ENCODE peak calls at places on chromosomes 5 and 9, in six cellular contexts. One of them, this sample, is unnamed. For H3K4me1, the result is how much of the 10 kb centered on the place peaks cover.

GRCh38 chr5:10854526-10855277 is 93.7 kb upstream of the DAP start:
- DNase-seq in HAP-1: no peak
- DNase-seq in thyroid gland: peak
- DNase-seq in PC-9: no peak
- DNase-seq in tibial artery: peak
- DNase-seq in adipocyte: no peak
- DNase-seq in this sample: no peak

GRCh38 chr5:149434162-149435014 is 55.3 kb upstream of the IL17B start:
- DNase-seq in adipocyte: peak
- DNase-seq in PC-9: peak
- DNase-seq in thyroid gland: peak
- DNase-seq in HAP-1: peak
- DNase-seq in tibial artery: peak
- DNase-seq in this sample: peak

GRCh38 chr5:174198541-174198940 is 153.0 kb downstream of the NSG2 start:
- DNase-seq in HAP-1: no peak
- DNase-seq in adipocyte: no peak
- DNase-seq in PC-9: no peak
- DNase-seq in tibial artery: no peak
- DNase-seq in thyroid gland: no peak
- DNase-seq in this sample: no peak

GRCh38 chr9:91939953-91940352 is 10.1 kb downstream of the ROR2 start:
- DNase-seq in HAP-1: no peak
- DNase-seq in thyroid gland: no peak
- DNase-seq in tibial artery: no peak
- DNase-seq in PC-9: no peak
- DNase-seq in adipocyte: no peak
- DNase-seq in this sample: no peak

GRCh38 chr9:34139477-34140146 is 13.1 kb upstream of the DCAF12 start:
- DNase-seq in tibial artery: peak
- DNase-seq in PC-9: peak
- DNase-seq in HAP-1: no peak
- DNase-seq in thyroid gland: peak
- DNase-seq in adipocyte: peak
- DNase-seq in this sample: peak

GRCh38 chr9:131320031-131320685 is 30.6 kb downstream of the PLPP7 start:
- DNase-seq in thyroid gland: no peak
- DNase-seq in PC-9: no peak
- DNase-seq in adipocyte: no peak
- DNase-seq in HAP-1: no peak
- DNase-seq in tibial artery: no peak
- DNase-seq in this sample: no peak

GRCh38 chr9:77648458-77649108 is 461 bp upstream of the GNA14 start:
- DNase-seq in adipocyte: peak
- DNase-seq in HAP-1: no peak
- DNase-seq in tibial artery: peak
- DNase-seq in PC-9: peak
- DNase-seq in thyroid gland: peak
- DNase-seq in this sample: peak

GRCh38 chr9:111527347-111527746 is 2.4 kb downstream of the ZNF483 start:
- DNase-seq in HAP-1: no peak
- DNase-seq in adipocyte: no peak
- DNase-seq in thyroid gland: no peak
- DNase-seq in tibial artery: no peak
- DNase-seq in PC-9: no peak
- DNase-seq in this sample: peak

GRCh38 chr9:126009047-126009446 is 261.9 kb downstream of the PBX3 start:
- DNase-seq in thyroid gland: no peak
- DNase-seq in HAP-1: no peak
- DNase-seq in tibial artery: no peak
- DNase-seq in PC-9: no peak
- DNase-seq in adipocyte: no peak
- DNase-seq in this sample: no peak

GRCh38 chr5:90747175-90747574 is 188.6 kb downstream of the ADGRV1 start:
- DNase-seq in adipocyte: no peak
- DNase-seq in PC-9: no peak
- DNase-seq in thyroid gland: no peak
- DNase-seq in tibial artery: no peak
- DNase-seq in HAP-1: no peak
- DNase-seq in this sample: peak

GRCh38 chr9:683509-684021 is 157.9 kb upstream of the DMRT1 start:
- DNase-seq in adipocyte: no peak
- DNase-seq in PC-9: no peak
- DNase-seq in thyroid gland: no peak
- DNase-seq in HAP-1: no peak
- DNase-seq in tibial artery: no peak
- DNase-seq in this sample: no peak

GRCh38 chr9:126705767-126706697 is 92.3 kb downstream of the LMX1B start:
- DNase-seq in PC-9: peak
- DNase-seq in HAP-1: peak
- DNase-seq in tibial artery: peak
- DNase-seq in thyroid gland: peak
- DNase-seq in adipocyte: peak
- DNase-seq in this sample: no peak

GRCh38 chr5:107916731-107917725 is 246.3 kb upstream of the EFNA5 start:
- DNase-seq in thyroid gland: no peak
- DNase-seq in tibial artery: no peak
- DNase-seq in adipocyte: no peak
- DNase-seq in HAP-1: no peak
- DNase-seq in PC-9: no peak
- DNase-seq in this sample: no peak

DNA sequence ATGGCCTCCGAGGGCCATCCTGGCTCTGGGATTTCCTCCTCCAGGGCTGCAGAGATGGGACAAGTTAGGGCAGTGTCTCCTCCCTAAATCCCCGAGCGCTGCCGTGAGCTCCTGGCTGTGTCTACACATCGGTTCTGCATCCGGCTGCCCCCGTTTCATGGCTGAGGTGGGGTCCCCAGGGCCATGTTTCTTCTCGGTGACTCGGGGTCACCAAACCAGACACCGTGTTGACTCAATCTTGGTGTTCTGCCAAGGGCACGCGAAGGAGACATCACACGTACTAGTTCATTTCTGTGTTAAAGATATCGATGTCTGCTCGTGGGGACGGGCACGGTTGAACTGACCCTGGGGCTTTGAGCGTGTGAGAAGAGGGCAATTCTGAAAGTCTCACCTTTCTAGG is 60.7 kb downstream of the COL5A1 start:
- DNase-seq in adipocyte: no peak
- DNase-seq in HAP-1: no peak
- DNase-seq in PC-9: no peak
- DNase-seq in thyroid gland: no peak
- DNase-seq in tibial artery: no peak
- DNase-seq in this sample: no peak
- H3K4me1 ChIP-seq in adipocyte: under half
- H3K4me1 ChIP-seq in HAP-1: under half
- H3K4me1 ChIP-seq in PC-9: under half
- H3K4me1 ChIP-seq in thyroid gland: under half
- H3K4me1 ChIP-seq in tibial artery: under half
- H3K4me1 ChIP-seq in this sample: under half

GRCh38 chr5:36393656-36394438 is 92.1 kb upstream of the RANBP3L start:
- DNase-seq in PC-9: no peak
- DNase-seq in thyroid gland: no peak
- DNase-seq in HAP-1: no peak
- DNase-seq in adipocyte: no peak
- DNase-seq in tibial artery: no peak
- DNase-seq in this sample: no peak

GRCh38 chr5:36395260-36395659 is 93.6 kb upstream of the RANBP3L start:
- DNase-seq in thyroid gland: no peak
- DNase-seq in adipocyte: no peak
- DNase-seq in HAP-1: no peak
- DNase-seq in tibial artery: no peak
- DNase-seq in PC-9: no peak
- DNase-seq in this sample: no peak

GRCh38 chr5:36392818-36393217 is 91.1 kb upstream of the RANBP3L start:
- DNase-seq in HAP-1: no peak
- DNase-seq in PC-9: no peak
- DNase-seq in adipocyte: peak
- DNase-seq in tibial artery: no peak
- DNase-seq in thyroid gland: no peak
- DNase-seq in this sample: peak

GRCh38 chr5:36398137-36398536 is 96.4 kb upstream of the RANBP3L start:
- DNase-seq in adipocyte: peak
- DNase-seq in PC-9: no peak
- DNase-seq in thyroid gland: no peak
- DNase-seq in tibial artery: no peak
- DNase-seq in HAP-1: peak
- DNase-seq in this sample: peak

GRCh38 chr5:36396640-36397039 is 94.9 kb upstream of the RANBP3L start:
- DNase-seq in adipocyte: no peak
- DNase-seq in tibial artery: no peak
- DNase-seq in PC-9: no peak
- DNase-seq in thyroid gland: no peak
- DNase-seq in HAP-1: no peak
- DNase-seq in this sample: peak
- H3K4me1 ChIP-seq in adipocyte: under half
- H3K4me1 ChIP-seq in tibial artery: under half
- H3K4me1 ChIP-seq in PC-9: under half
- H3K4me1 ChIP-seq in thyroid gland: under half
- H3K4me1 ChIP-seq in HAP-1: under half
- H3K4me1 ChIP-seq in this sample: under half

DNA sequence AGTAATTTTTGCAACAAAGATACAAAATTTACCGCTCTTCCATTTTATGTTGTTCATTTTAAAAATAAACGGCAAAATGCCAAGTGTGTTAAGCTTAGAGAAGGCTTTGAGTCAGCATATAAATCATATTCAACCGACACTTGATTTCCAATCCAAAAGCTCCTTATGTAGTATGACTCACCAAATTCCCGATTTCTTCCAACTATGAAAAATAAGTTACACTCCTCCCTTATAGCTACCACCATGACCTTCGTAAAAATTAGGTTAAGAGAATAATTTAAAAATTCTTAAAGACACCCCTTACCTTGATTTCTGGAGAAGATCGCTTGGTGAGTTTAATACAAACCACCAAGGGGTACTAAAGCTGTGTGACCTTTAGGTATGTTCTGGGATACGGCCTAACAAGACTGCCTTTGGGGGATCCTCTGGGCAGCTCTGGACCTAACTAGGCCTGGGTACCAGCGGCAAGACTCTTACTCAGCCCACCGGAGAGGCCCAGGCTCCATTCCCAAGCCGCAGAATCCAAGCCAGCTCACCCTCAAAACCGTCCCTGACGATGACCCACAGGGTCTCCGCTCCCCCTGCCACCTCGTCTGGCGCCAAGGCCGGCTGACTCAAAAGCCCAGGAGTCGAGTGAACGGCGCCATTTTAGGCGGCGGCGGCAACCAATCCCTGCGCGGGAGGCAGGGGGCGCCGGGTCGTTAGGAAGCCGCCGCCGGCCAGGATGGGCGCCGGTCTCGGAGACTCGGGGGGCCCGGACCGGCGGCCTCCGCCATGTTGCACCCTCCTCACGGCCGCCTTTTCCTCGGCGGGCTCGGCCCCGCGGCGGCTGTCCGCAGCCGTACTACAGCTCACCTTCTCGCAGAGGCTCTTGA is 731 bp downstream of the PPP2CA start:
- DNase-seq in HAP-1: peak
- DNase-seq in PC-9: peak
- DNase-seq in thyroid gland: peak
- DNase-seq in tibial artery: peak
- DNase-seq in adipocyte: peak
- DNase-seq in this sample: peak
- H3K4me1 ChIP-seq in HAP-1: under half
- H3K4me1 ChIP-seq in PC-9: under half
- H3K4me1 ChIP-seq in thyroid gland: under half
- H3K4me1 ChIP-seq in tibial artery: half or more
- H3K4me1 ChIP-seq in adipocyte: under half
- H3K4me1 ChIP-seq in this sample: under half

DNA sequence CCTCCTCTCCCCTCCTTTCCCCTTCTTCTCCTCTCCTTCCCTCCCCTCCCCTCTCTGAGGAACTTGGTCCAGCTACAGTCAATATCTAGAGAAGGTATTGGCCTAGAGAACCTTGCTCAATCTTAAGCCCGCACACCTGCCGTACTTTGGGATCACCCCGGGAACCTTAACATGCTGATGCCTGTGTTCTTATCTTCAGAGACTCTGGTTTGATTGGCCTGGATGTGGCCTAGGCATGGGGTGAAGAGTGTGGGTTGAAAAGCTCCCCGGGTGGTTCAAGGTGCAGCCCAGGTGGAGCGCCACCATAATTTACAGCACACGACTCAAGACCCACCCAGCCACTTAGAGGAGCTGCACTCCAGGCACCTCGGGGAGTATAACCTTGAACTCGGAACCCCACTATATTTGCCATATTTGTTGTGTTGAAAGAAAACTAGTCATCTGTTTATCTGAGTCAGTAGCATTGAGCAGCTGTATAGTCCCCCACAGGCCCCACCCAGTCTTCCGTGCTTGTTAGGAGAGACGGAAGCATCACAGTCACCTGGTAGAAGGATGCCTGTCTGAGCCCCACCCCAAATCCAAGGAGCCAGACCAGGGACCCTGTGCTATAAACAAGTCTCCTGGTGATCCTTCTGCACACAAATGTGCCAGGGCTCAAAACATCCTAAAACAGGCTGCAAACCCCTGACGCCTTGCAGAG is 14.4 kb upstream of the PHF19 start:
- DNase-seq in adipocyte: no peak
- DNase-seq in HAP-1: no peak
- DNase-seq in thyroid gland: no peak
- DNase-seq in PC-9: no peak
- DNase-seq in tibial artery: no peak
- DNase-seq in this sample: no peak
- H3K4me1 ChIP-seq in adipocyte: under half
- H3K4me1 ChIP-seq in HAP-1: under half
- H3K4me1 ChIP-seq in thyroid gland: under half
- H3K4me1 ChIP-seq in PC-9: under half
- H3K4me1 ChIP-seq in tibial artery: under half
- H3K4me1 ChIP-seq in this sample: under half

GRCh38 chr9:115922441-115922840 is 231.2 kb upstream of the PAPPA start:
- DNase-seq in adipocyte: no peak
- DNase-seq in HAP-1: no peak
- DNase-seq in PC-9: no peak
- DNase-seq in thyroid gland: no peak
- DNase-seq in tibial artery: no peak
- DNase-seq in this sample: no peak

GRCh38 chr9:115923410-115923809 is 230.2 kb upstream of the PAPPA start:
- DNase-seq in tibial artery: no peak
- DNase-seq in HAP-1: no peak
- DNase-seq in thyroid gland: no peak
- DNase-seq in PC-9: no peak
- DNase-seq in adipocyte: no peak
- DNase-seq in this sample: no peak

GRCh38 chr9:115923903-115924668 is 229.5 kb upstream of the PAPPA start:
- DNase-seq in HAP-1: no peak
- DNase-seq in adipocyte: peak
- DNase-seq in PC-9: peak
- DNase-seq in tibial artery: no peak
- DNase-seq in thyroid gland: no peak
- DNase-seq in this sample: peak

GRCh38 chr9:115925424-115925823 is 228.2 kb upstream of the PAPPA start:
- DNase-seq in HAP-1: no peak
- DNase-seq in tibial artery: no peak
- DNase-seq in adipocyte: no peak
- DNase-seq in thyroid gland: no peak
- DNase-seq in PC-9: no peak
- DNase-seq in this sample: no peak

DNA sequence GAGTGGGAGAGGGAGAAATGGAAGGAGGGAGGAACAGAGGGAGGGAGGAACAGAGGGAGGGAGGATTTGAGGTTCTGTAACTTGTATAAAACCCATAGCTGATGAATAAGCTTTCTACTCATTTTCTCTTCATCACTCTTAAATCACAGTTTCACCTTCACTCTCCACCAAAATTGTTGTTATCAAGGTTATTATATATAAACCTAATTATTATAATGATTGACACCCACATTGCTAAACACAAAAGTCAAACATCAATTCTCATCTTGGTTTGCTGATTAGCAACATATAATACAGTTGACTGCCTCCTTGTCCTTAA is 229.0 kb upstream of the PAPPA start:
- DNase-seq in thyroid gland: no peak
- DNase-seq in PC-9: no peak
- DNase-seq in tibial artery: no peak
- DNase-seq in adipocyte: no peak
- DNase-seq in HAP-1: no peak
- DNase-seq in this sample: no peak
- H3K4me1 ChIP-seq in thyroid gland: under half
- H3K4me1 ChIP-seq in PC-9: under half
- H3K4me1 ChIP-seq in tibial artery: under half
- H3K4me1 ChIP-seq in adipocyte: under half
- H3K4me1 ChIP-seq in HAP-1: under half
- H3K4me1 ChIP-seq in this sample: under half

This sample was measured in astrocyte.